ENCODE peak calls at places on chromosomes 3 and 15, in seven cellular contexts. P, U, A, B, F, X and Z are unnamed samples. For H3K27me3, the result is how much of the 10 kb centered on the place peaks cover.

GRCh38 chr15:70378126-70379031 is 280.7 kb upstream of the TLE3 start:
- DNase-seq in P (no peak), U (no peak), A (no peak), B (no peak), F (no peak), X (no peak), Z (no peak)

GRCh38 chr3:46110701-46111493 is 83.6 kb upstream of the XCR1 start:
- DNase-seq in P (peak), U (no peak), A (peak), B (no peak), F (peak), X (no peak), Z (peak)

GRCh38 chr3:24493951-24494615 is 567 bp downstream of the THRB start:
- DNase-seq in P (peak), U (peak), A (no peak), B (peak), F (no peak), X (no peak), Z (no peak)

GRCh38 chr3:196214783-196215441 is 1.4 kb upstream of the SLC51A start:
- DNase-seq in P (no peak), U (no peak), A (no peak), B (peak), F (no peak), X (no peak), Z (no peak)

GRCh38 chr15:84817461-84818081 is 415 bp downstream of the ALPK3 start:
- DNase-seq in P (no peak), U (peak), A (no peak), B (no peak), F (no peak), X (no peak), Z (no peak)

GRCh38 chr15:60351066-60351465 is 46.7 kb downstream of the ANXA2 start:
- DNase-seq in P (peak), U (no peak), A (no peak), B (no peak), F (no peak), X (no peak), Z (no peak)

GRCh38 chr15:37900286-37901221 is 33.9 kb upstream of the TMCO5A start:
- DNase-seq in P (peak), U (no peak), A (peak), B (no peak), F (peak), X (no peak), Z (no peak)

GRCh38 chr3:125319765-125320164 is 55.4 kb downstream of the ZNF148 start:
- DNase-seq in P (no peak), U (no peak), A (no peak), B (no peak), F (no peak), X (no peak), Z (no peak)

GRCh38 chr3:16808393-16809107 is 76.2 kb upstream of the PLCL2 start:
- DNase-seq in P (no peak), U (no peak), A (no peak), B (no peak), F (no peak), X (no peak), Z (no peak)

GRCh38 chr3:172333692-172334457 is 114.4 kb downstream of the GHSR start:
- DNase-seq in P (no peak), U (no peak), A (no peak), B (no peak), F (no peak), X (no peak), Z (no peak)

GRCh38 chr15:55318588-55319494 is at the start of the genes PIGB and PIGBOS1:
- DNase-seq in P (peak), U (peak), A (peak), B (peak), F (peak), X (peak), Z (peak)

GRCh38 chr15:63243101-63243500 is 34.3 kb upstream of the APH1B start:
- DNase-seq in P (no peak), U (no peak), A (peak), B (no peak), F (no peak), X (no peak), Z (no peak)

GRCh38 chr3:125141596-125142417 is 70.7 kb downstream of the SLC12A8 start:
- DNase-seq in P (no peak), U (no peak), A (no peak), B (peak), F (no peak), X (no peak), Z (no peak)

GRCh38 chr15:31360843-31361763 is 34.5 kb downstream of the KLF13 start:
- DNase-seq in P (no peak), U (peak), A (no peak), B (peak), F (no peak), X (no peak), Z (no peak)

GRCh38 chr15:31359722-31360111 is 33.1 kb downstream of the KLF13 start:
- DNase-seq in P (no peak), U (peak), A (no peak), B (peak), F (no peak), X (no peak), Z (no peak)

GRCh38 chr15:31360158-31360561 is 33.5 kb downstream of the KLF13 start:
- DNase-seq in P (no peak), U (no peak), A (no peak), B (no peak), F (no peak), X (no peak), Z (no peak)

GRCh38 chr15:31358163-31358562 is 31.5 kb downstream of the KLF13 start:
- DNase-seq in P (no peak), U (no peak), A (no peak), B (no peak), F (no peak), X (no peak), Z (no peak)

DNA sequence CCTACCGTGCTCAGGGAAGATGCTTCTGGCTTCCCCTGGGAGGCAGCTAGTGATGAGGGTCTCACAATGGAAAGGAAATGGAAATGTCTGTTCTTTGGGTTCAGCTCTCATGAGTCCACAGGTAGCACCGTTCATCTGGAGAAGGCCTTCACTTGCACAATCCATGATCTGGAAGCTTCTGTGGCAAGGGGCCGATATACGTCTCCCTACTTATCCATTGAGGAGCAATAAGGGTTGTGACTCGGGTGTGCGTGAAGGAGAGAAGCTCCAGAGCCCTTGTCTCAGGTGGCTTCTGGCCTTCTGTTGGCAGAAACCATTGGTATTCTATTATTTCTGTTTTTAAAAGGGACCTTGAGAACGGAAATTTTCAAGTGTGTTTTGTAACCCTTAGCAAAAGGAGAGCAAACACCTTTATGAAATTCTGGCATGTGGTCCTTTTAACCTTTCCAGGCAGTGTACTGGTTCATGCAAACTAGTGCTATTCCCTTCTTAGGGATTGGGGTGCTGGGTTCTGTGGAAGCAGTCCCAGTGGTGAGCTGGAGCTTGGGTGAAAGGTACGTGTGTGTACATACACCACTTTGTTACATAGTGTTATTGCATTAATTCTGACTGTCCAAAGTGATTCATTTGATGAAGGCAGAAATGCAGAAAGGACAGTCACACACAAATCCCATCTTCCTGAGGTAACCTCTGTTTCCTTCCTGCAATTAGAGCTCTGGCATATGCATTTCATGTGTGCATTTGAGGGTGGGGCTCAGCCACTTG is 32.5 kb downstream of the KLF13 start:
- DNase-seq in P (no peak), U (no peak), A (no peak), B (no peak), F (no peak), X (no peak), Z (no peak)
- H3K4me3 ChIP-seq in P (no peak), U (no peak), A (no peak), B (no peak), F (no peak), X (no peak), Z (no peak)

GRCh38 chr3:99114565-99115291 is 213.2 kb upstream of the DCBLD2 start:
- DNase-seq in P (peak), U (no peak), A (peak), B (no peak), F (peak), X (no peak), Z (no peak)
- TF ChIP-seq CTCF in P (peak), U (no peak), A (peak), B (peak), F (peak), X (peak), Z (peak)

DNA sequence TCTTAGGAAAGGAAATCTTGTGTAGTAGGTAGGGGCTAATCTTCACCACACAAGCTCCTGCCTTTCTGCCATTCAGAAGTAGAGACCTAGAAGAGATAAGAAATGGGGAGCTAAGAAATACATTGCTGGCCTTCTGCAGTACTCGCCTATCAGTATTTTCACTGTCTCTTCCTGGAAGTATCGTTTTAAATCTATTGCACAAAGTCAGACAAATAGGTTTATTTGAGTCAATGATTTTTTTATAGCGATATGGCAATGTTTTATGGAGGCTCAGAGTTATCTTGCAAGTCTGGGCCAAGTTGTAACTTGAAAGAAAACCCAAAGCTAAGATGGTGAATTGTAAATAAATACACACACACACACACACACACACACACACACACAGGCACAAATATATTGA is 103.8 kb downstream of the PTPRG start:
- DNase-seq in P (no peak), U (no peak), A (no peak), B (no peak), F (no peak), X (no peak), Z (no peak)
- H3K27me3 ChIP-seq in P (under half), U (under half), A (under half), B (under half), F (under half), X (under half), Z (under half)

GRCh38 chr3:31253782-31254181 is 278.9 kb upstream of the STT3B start:
- DNase-seq in P (no peak), U (no peak), A (no peak), B (no peak), F (no peak), X (no peak), Z (no peak)

GRCh38 chr3:31252216-31253185 is 280.2 kb upstream of the STT3B start:
- DNase-seq in P (no peak), U (no peak), A (no peak), B (no peak), F (no peak), X (no peak), Z (no peak)

GRCh38 chr3:31251083-31251482 is 281.6 kb upstream of the STT3B start:
- DNase-seq in P (no peak), U (no peak), A (no peak), B (no peak), F (no peak), X (no peak), Z (no peak)

GRCh38 chr3:31254483-31254882 is 278.2 kb upstream of the STT3B start:
- DNase-seq in P (no peak), U (no peak), A (no peak), B (no peak), F (no peak), X (no peak), Z (no peak)

DNA sequence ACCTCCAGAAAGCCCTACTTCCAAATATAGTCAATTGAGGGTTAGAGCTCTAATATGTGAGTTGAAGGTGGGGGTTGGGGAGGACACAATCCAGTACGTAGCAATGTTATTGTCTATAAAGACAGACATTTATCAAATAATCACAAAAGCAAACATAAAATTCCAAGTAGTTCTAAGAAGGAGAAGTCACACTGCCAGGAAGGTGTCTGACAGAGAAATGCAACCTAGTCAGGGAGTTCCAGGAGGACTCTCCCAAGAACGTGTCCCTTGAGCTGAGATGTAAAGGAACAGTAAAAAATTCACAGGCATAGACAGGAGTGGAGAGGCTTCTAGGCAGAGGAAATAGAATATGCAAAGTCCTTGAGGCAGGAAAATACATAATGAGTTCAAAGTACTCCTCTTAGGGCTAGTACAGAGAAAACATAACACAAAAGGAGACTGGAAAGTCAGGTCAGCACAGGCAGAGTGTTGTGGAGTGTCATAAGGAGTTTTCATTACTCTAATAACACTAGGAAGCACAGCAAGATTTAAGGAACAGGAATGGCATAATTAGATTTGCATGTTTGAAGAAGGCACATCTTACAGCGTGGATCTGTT is 277.6 kb upstream of the STT3B start:
- DNase-seq in P (no peak), U (no peak), A (no peak), B (no peak), F (no peak), X (no peak), Z (no peak)
- H3K4me3 ChIP-seq in P (no peak), U (no peak), A (no peak), B (no peak), F (no peak), X (no peak), Z (no peak)

DNA sequence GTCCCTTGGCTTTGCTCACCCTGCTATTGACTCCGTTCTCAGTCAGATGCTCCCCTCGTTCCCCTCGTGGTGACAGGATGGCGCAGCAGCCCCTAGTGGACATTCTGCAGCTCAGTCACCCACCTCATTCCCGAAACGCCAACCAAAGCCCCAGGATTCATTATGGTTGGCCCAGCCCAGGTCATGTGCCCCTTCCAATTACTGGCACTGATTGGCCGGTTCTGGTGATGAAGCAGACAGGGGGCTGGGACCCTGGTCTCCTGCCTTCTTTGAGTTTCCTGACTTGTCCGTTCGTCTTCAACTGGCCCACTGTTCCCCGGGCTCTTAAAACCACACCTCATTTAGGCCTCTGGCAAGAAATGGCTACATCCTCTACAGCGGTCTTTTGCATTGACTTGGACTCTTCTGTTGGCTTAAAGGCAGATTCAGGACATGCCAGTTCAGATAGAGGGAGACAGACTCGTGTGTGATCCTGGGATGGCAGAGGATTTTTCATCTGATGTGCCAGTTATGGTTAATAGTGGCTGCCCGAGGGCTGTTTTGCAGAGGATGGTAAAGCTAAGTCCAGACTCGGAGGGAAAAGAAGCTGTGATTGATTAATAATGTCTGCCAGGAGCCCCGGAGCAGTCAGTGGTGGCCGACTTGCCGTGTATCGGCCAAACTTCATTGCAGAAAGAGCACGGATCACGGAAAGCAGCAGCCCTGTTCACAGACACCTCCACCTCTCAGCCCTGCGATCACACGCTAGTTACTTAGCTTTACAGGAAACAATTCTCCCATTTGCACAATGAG is 37.8 kb downstream of the LSM3 start:
- DNase-seq in P (no peak), U (no peak), A (no peak), B (no peak), F (no peak), X (no peak), Z (no peak)
- TF ChIP-seq CTCF in P (no peak), U (no peak), A (no peak), B (no peak), F (peak), X (peak), Z (peak)

DNA sequence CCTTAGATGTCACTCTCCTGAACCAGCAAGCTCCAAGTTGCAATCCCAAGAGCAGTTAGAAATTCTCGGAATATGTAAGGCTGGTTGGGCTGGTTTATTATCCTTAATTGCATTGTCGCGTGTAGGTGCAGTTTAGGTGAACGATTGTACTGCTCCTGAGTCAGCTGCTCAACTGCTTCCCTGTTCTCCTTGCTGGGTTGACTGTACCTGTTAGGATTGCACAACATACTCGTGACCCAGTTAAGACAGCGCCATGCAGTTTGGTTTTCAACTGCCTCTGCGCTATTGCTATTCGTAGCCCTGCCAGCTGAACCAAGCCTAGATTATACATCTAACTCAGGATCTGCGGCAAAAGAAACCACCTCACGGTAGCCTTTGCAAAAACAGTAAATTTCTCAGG is 41.0 kb downstream of the BCL2L10 start:
- DNase-seq in P (peak), U (no peak), A (no peak), B (peak), F (no peak), X (no peak), Z (no peak)
- H3K27me3 ChIP-seq in P (under half), U (under half), A (under half), B (under half), F (under half), X (under half), Z (under half)

DNA sequence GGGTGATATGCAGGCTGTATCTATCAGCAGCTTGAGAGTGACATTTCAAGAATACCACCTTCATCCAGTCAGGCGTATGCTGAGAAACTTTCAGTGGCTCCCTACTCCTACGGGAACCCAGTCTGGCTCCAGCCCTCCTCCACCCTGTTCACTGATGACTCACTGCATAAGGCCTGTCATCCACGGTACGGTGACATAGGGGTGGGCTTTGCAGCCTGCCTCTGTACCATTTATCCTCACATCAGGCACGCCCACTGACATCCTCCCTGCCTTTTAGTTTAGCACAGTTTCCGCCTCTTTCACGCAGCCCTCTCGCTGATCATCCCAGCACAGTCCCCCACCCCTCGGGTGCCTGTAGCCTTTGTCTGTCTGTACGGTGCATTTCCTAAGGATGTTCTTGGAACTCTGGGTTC is 11.7 kb downstream of the PXYLP1 start:
- DNase-seq in P (no peak), U (no peak), A (peak), B (no peak), F (peak), X (no peak), Z (no peak)
- H3K4me3 ChIP-seq in P (no peak), U (no peak), A (no peak), B (no peak), F (no peak), X (no peak), Z (no peak)

DNA sequence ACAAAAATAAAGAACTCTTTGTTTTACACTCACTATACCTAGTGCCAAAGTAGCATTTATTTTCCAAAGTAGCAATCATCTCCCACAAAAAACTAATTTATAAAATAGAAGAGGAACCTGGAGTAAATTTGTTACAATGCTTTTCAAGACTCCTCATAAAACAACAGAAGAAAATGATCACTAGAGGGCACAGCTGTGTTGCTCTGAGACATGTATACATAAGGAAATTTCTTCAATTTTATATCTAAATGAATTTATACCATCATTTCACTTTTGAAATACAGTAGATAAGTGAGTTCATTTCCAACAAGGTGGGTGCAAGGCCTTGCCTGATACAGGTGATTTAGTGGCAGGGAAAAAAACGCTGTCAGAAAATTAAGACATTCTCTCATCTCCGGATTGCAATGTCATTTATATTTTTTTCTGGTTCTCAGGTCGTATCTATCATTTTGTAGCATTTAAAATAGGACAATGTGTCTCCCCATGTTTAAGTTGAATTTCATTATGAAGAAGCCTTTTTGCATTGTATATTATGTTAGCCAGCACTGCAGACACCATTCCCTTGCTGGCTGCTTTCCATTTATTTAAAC is 25.3 kb upstream of the ARHGEF26 start:
- DNase-seq in P (no peak), U (no peak), A (peak), B (no peak), F (peak), X (no peak), Z (no peak)
- TF ChIP-seq CTCF in P (peak), U (no peak), A (peak), B (peak), F (peak), X (peak), Z (peak)

GRCh38 chr3:128497305-128498126 is 4.5 kb upstream of the GATA2 start:
- DNase-seq in P (no peak), U (peak), A (no peak), B (peak), F (no peak), X (no peak), Z (no peak)

GRCh38 chr3:128496602-128497304 is 3.8 kb upstream of the GATA2 start:
- DNase-seq in P (peak), U (peak), A (no peak), B (no peak), F (no peak), X (no peak), Z (no peak)

GRCh38 chr3:128494152-128494650 is 1.2 kb upstream of the GATA2 start:
- DNase-seq in P (no peak), U (no peak), A (no peak), B (peak), F (no peak), X (no peak), Z (no peak)

GRCh38 chr3:128495435-128495970 is 2.5 kb upstream of the GATA2 start:
- DNase-seq in P (no peak), U (peak), A (no peak), B (no peak), F (no peak), X (no peak), Z (no peak)

GRCh38 chr3:128496019-128496601 is 3.1 kb upstream of the GATA2 start:
- DNase-seq in P (no peak), U (peak), A (no peak), B (no peak), F (no peak), X (no peak), Z (no peak)
- H3K27me3 ChIP-seq in P (under half), U (under half), A (under half), B (under half), F (half or more), X (under half), Z (half or more)